ENCODE peak calls at places on chromosome 14, in eight cellular contexts. One of them, this sample, is unnamed.
A peak's percentile ranks its signal among the peaks of the same experiment; 100 is the strongest.

GRCh38 chr14:96635850-96636249 is 133.7 kb downstream of the PAPOLA start:
- DNase-seq in GM10248: peak; percentile 10
- DNase-seq in glutamatergic neuron: no peak
- DNase-seq in psoas muscle: no peak
- DNase-seq in fibroblast of the aortic adventitia: no peak
- DNase-seq in activated CD8-positive, alpha-beta T cell treated with anti-CD3 and anti-CD28 coated beads for 36 hours: no peak
- DNase-seq in lower leg skin: peak; percentile 75
- DNase-seq in RWPE1: no peak
- DNase-seq in this sample: no peak

GRCh38 chr14:32826404-32827082 is 112.1 kb upstream of the NPAS3 start:
- DNase-seq in lower leg skin: no peak
- DNase-seq in activated CD8-positive, alpha-beta T cell treated with anti-CD3 and anti-CD28 coated beads for 36 hours: no peak
- DNase-seq in GM10248: no peak
- DNase-seq in fibroblast of the aortic adventitia: peak; percentile 49
- DNase-seq in glutamatergic neuron: no peak
- DNase-seq in RWPE1: no peak
- DNase-seq in psoas muscle: no peak
- DNase-seq in this sample: no peak

GRCh38 chr14:95741781-95742180 is 27.9 kb upstream of the TCL1A start:
- DNase-seq in GM10248: no peak
- DNase-seq in lower leg skin: no peak
- DNase-seq in glutamatergic neuron: no peak
- DNase-seq in fibroblast of the aortic adventitia: no peak
- DNase-seq in psoas muscle: no peak
- DNase-seq in activated CD8-positive, alpha-beta T cell treated with anti-CD3 and anti-CD28 coated beads for 36 hours: no peak
- DNase-seq in RWPE1: no peak
- DNase-seq in this sample: no peak

GRCh38 chr14:63677891-63678379 is 36.3 kb upstream of the WDR89 start:
- DNase-seq in lower leg skin: no peak
- DNase-seq in fibroblast of the aortic adventitia: peak; percentile 72
- DNase-seq in activated CD8-positive, alpha-beta T cell treated with anti-CD3 and anti-CD28 coated beads for 36 hours: no peak
- DNase-seq in glutamatergic neuron: no peak
- DNase-seq in psoas muscle: no peak
- DNase-seq in RWPE1: peak; percentile 24
- DNase-seq in GM10248: no peak
- DNase-seq in this sample: no peak

GRCh38 chr14:29643415-29644206 is 284.0 kb downstream of the PRKD1 start:
- DNase-seq in psoas muscle: no peak
- DNase-seq in GM10248: no peak
- DNase-seq in lower leg skin: no peak
- DNase-seq in RWPE1: no peak
- DNase-seq in glutamatergic neuron: no peak
- DNase-seq in activated CD8-positive, alpha-beta T cell treated with anti-CD3 and anti-CD28 coated beads for 36 hours: no peak
- DNase-seq in fibroblast of the aortic adventitia: peak; percentile 70
- DNase-seq in this sample: no peak

GRCh38 chr14:55383541-55384140 is 28.0 kb downstream of the ATG14 start:
- DNase-seq in lower leg skin: no peak
- DNase-seq in glutamatergic neuron: no peak
- DNase-seq in fibroblast of the aortic adventitia: no peak
- DNase-seq in psoas muscle: no peak
- DNase-seq in GM10248: no peak
- DNase-seq in RWPE1: no peak
- DNase-seq in activated CD8-positive, alpha-beta T cell treated with anti-CD3 and anti-CD28 coated beads for 36 hours: no peak
- DNase-seq in this sample: no peak

GRCh38 chr14:70594461-70594860 is 6.0 kb downstream of the MED6 start:
- DNase-seq in RWPE1: no peak
- DNase-seq in activated CD8-positive, alpha-beta T cell treated with anti-CD3 and anti-CD28 coated beads for 36 hours: no peak
- DNase-seq in GM10248: no peak
- DNase-seq in fibroblast of the aortic adventitia: no peak
- DNase-seq in psoas muscle: no peak
- DNase-seq in glutamatergic neuron: no peak
- DNase-seq in lower leg skin: no peak
- DNase-seq in this sample: no peak

GRCh38 chr14:60214003-60214402 is 35.0 kb upstream of the PPM1A start:
- DNase-seq in activated CD8-positive, alpha-beta T cell treated with anti-CD3 and anti-CD28 coated beads for 36 hours: no peak
- DNase-seq in psoas muscle: no peak
- DNase-seq in glutamatergic neuron: no peak
- DNase-seq in fibroblast of the aortic adventitia: no peak
- DNase-seq in lower leg skin: no peak
- DNase-seq in RWPE1: no peak
- DNase-seq in GM10248: no peak
- DNase-seq in this sample: no peak

GRCh38 chr14:53715390-53715730 is 241.3 kb downstream of the BMP4 start:
- DNase-seq in glutamatergic neuron: no peak
- DNase-seq in fibroblast of the aortic adventitia: peak; percentile 43
- DNase-seq in activated CD8-positive, alpha-beta T cell treated with anti-CD3 and anti-CD28 coated beads for 36 hours: no peak
- DNase-seq in lower leg skin: no peak
- DNase-seq in psoas muscle: no peak
- DNase-seq in GM10248: no peak
- DNase-seq in RWPE1: peak; percentile 54
- DNase-seq in this sample: no peak

GRCh38 chr14:99267871-99268775 is 3.9 kb downstream of the BCL11B start:
- DNase-seq in GM10248: no peak
- DNase-seq in activated CD8-positive, alpha-beta T cell treated with anti-CD3 and anti-CD28 coated beads for 36 hours: peak; percentile 82
- DNase-seq in fibroblast of the aortic adventitia: no peak
- DNase-seq in RWPE1: no peak
- DNase-seq in glutamatergic neuron: no peak
- DNase-seq in lower leg skin: peak; percentile 79
- DNase-seq in psoas muscle: no peak
- DNase-seq in this sample: no peak

GRCh38 chr14:55152052-55152753 is 23.2 kb downstream of the LGALS3 start:
- DNase-seq in psoas muscle: no peak
- DNase-seq in RWPE1: no peak
- DNase-seq in fibroblast of the aortic adventitia: peak; percentile 41
- DNase-seq in activated CD8-positive, alpha-beta T cell treated with anti-CD3 and anti-CD28 coated beads for 36 hours: no peak
- DNase-seq in glutamatergic neuron: no peak
- DNase-seq in lower leg skin: no peak
- DNase-seq in GM10248: no peak
- DNase-seq in this sample: no peak

GRCh38 chr14:91175802-91176201 is 61.9 kb downstream of the DGLUCY start:
- DNase-seq in activated CD8-positive, alpha-beta T cell treated with anti-CD3 and anti-CD28 coated beads for 36 hours: no peak
- DNase-seq in GM10248: no peak
- DNase-seq in RWPE1: no peak
- DNase-seq in fibroblast of the aortic adventitia: no peak
- DNase-seq in glutamatergic neuron: no peak
- DNase-seq in psoas muscle: no peak
- DNase-seq in lower leg skin: no peak
- DNase-seq in this sample: no peak

DNA sequence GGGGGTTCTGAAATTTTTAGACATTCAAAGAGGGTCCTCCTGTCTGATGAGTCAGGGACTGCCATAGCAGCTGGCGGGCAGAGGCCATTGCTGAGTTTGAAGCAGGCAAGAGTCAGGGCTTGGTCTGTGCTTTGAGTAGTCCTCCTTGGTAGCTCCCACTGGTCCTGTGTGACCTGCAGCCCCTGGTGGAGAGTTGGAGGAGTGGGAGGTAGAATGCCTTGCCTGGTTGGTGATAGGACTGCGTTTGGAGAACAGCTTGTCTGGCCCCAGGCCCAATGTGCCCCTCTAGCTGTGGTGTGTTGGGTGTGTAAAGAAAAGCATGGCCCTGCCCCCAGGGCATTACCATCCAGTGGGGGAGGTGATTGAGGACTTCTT is 116.7 kb downstream of the BEGAIN start:
- DNase-seq in RWPE1: no peak
- DNase-seq in activated CD8-positive, alpha-beta T cell treated with anti-CD3 and anti-CD28 coated beads for 36 hours: no peak
- DNase-seq in fibroblast of the aortic adventitia: no peak
- DNase-seq in lower leg skin: no peak
- DNase-seq in psoas muscle: no peak
- DNase-seq in glutamatergic neuron: no peak
- DNase-seq in GM10248: no peak
- DNase-seq in this sample: no peak
- TF ChIP-seq CTCF in RWPE1: no peak
- TF ChIP-seq CTCF in activated CD8-positive, alpha-beta T cell treated with anti-CD3 and anti-CD28 coated beads for 36 hours: no peak
- TF ChIP-seq CTCF in fibroblast of the aortic adventitia: no peak
- TF ChIP-seq CTCF in lower leg skin: no peak
- TF ChIP-seq CTCF in psoas muscle: no peak
- TF ChIP-seq CTCF in glutamatergic neuron: no peak
- TF ChIP-seq CTCF in GM10248: no peak
- TF ChIP-seq CTCF in this sample: no peak

DNA sequence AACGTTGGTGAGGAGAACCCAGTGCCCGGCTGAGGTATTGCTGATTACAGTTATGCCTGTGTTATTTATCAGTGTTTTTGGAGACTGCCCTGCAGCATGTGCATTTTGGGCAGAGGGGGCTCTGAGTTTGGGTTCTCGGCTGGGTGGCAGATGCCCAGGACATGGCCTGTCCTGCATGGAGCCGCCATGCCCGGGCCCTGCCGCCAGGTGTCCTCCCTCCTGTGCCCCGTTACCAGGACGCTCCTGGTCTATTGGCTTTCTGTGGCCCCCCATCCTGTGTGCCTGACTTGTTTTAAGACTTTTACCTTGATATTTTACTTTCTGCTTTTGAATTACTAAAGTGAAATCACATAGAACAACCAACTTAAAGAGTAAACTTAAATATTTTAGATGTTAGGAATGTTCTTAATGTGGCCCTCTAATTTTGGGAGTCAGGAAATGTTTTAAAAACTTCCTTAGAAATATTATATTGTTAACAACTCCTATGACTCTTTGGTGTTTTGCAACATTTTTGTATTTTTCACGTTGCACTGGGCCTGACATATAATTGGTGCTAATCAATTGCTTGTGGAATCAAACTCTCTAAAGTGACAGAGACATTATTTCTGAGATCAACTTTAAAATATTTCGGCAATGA is 51.8 kb downstream of the PRIMA1 start:
- DNase-seq in fibroblast of the aortic adventitia: no peak
- DNase-seq in psoas muscle: peak; percentile 20
- DNase-seq in glutamatergic neuron: no peak
- DNase-seq in GM10248: no peak
- DNase-seq in lower leg skin: no peak
- DNase-seq in RWPE1: no peak
- DNase-seq in activated CD8-positive, alpha-beta T cell treated with anti-CD3 and anti-CD28 coated beads for 36 hours: peak; percentile 7
- DNase-seq in this sample: no peak
- TF ChIP-seq CTCF in fibroblast of the aortic adventitia: no peak
- TF ChIP-seq CTCF in psoas muscle: no peak
- TF ChIP-seq CTCF in glutamatergic neuron: peak; percentile 44
- TF ChIP-seq CTCF in GM10248: peak; percentile 27
- TF ChIP-seq CTCF in lower leg skin: no peak
- TF ChIP-seq CTCF in RWPE1: no peak
- TF ChIP-seq CTCF in activated CD8-positive, alpha-beta T cell treated with anti-CD3 and anti-CD28 coated beads for 36 hours: no peak
- TF ChIP-seq CTCF in this sample: no peak

DNA sequence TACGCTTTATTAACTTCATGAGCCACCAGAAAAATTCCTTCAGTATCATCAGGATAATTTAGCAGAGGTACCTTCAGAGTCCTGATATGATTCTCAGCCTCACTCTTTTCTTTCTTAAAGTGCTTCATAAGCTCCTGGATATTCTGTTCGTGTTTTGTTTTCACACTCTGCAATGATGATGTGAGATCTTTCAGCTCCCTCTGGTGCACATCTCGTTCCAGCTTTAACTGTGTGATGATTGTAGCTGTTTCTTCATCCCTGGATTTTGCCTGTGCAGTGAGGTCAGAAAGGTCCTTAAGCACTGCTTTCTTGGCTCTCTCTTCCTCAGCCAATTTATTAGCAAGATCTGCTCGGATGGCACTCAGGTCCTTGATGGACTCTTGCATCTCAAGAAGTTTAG is 156.7 kb downstream of the CEP128 start:
- DNase-seq in RWPE1: no peak
- DNase-seq in psoas muscle: no peak
- DNase-seq in activated CD8-positive, alpha-beta T cell treated with anti-CD3 and anti-CD28 coated beads for 36 hours: no peak
- DNase-seq in GM10248: no peak
- DNase-seq in glutamatergic neuron: no peak
- DNase-seq in lower leg skin: no peak
- DNase-seq in fibroblast of the aortic adventitia: peak; percentile 34
- DNase-seq in this sample: no peak
- TF ChIP-seq CTCF in RWPE1: no peak
- TF ChIP-seq CTCF in psoas muscle: no peak
- TF ChIP-seq CTCF in activated CD8-positive, alpha-beta T cell treated with anti-CD3 and anti-CD28 coated beads for 36 hours: no peak
- TF ChIP-seq CTCF in GM10248: no peak
- TF ChIP-seq CTCF in glutamatergic neuron: no peak
- TF ChIP-seq CTCF in lower leg skin: no peak
- TF ChIP-seq CTCF in fibroblast of the aortic adventitia: no peak
- TF ChIP-seq CTCF in this sample: no peak

GRCh38 chr14:42533476-42533875 is 926.8 kb downstream of the LRFN5 start:
- DNase-seq in GM10248: no peak
- DNase-seq in glutamatergic neuron: no peak
- DNase-seq in activated CD8-positive, alpha-beta T cell treated with anti-CD3 and anti-CD28 coated beads for 36 hours: no peak
- DNase-seq in fibroblast of the aortic adventitia: no peak
- DNase-seq in psoas muscle: no peak
- DNase-seq in RWPE1: no peak
- DNase-seq in lower leg skin: no peak
- DNase-seq in this sample: no peak

GRCh38 chr14:42532194-42532593 is 925.5 kb downstream of the LRFN5 start:
- DNase-seq in glutamatergic neuron: no peak
- DNase-seq in fibroblast of the aortic adventitia: no peak
- DNase-seq in GM10248: no peak
- DNase-seq in RWPE1: no peak
- DNase-seq in activated CD8-positive, alpha-beta T cell treated with anti-CD3 and anti-CD28 coated beads for 36 hours: no peak
- DNase-seq in psoas muscle: no peak
- DNase-seq in lower leg skin: no peak
- DNase-seq in this sample: no peak

GRCh38 chr14:42535397-42535796 is 928.7 kb downstream of the LRFN5 start:
- DNase-seq in glutamatergic neuron: no peak
- DNase-seq in fibroblast of the aortic adventitia: no peak
- DNase-seq in activated CD8-positive, alpha-beta T cell treated with anti-CD3 and anti-CD28 coated beads for 36 hours: no peak
- DNase-seq in GM10248: no peak
- DNase-seq in psoas muscle: no peak
- DNase-seq in lower leg skin: no peak
- DNase-seq in RWPE1: no peak
- DNase-seq in this sample: no peak
- TF ChIP-seq CTCF in glutamatergic neuron: no peak
- TF ChIP-seq CTCF in fibroblast of the aortic adventitia: no peak
- TF ChIP-seq CTCF in activated CD8-positive, alpha-beta T cell treated with anti-CD3 and anti-CD28 coated beads for 36 hours: no peak
- TF ChIP-seq CTCF in GM10248: no peak
- TF ChIP-seq CTCF in psoas muscle: no peak
- TF ChIP-seq CTCF in lower leg skin: no peak
- TF ChIP-seq CTCF in RWPE1: no peak
- TF ChIP-seq CTCF in this sample: no peak

GRCh38 chr14:50311974-50312733 is at the start of the genes DMAC2L and L2HGDH:
- DNase-seq in RWPE1: peak; percentile 96
- DNase-seq in fibroblast of the aortic adventitia: peak; percentile 84
- DNase-seq in lower leg skin: peak; percentile 98
- DNase-seq in activated CD8-positive, alpha-beta T cell treated with anti-CD3 and anti-CD28 coated beads for 36 hours: peak; percentile 91
- DNase-seq in glutamatergic neuron: peak; percentile 98
- DNase-seq in GM10248: peak; percentile 97
- DNase-seq in psoas muscle: peak; percentile 96
- DNase-seq in this sample: peak; percentile 60
- TF ChIP-seq CTCF in RWPE1: peak; percentile 78
- TF ChIP-seq CTCF in fibroblast of the aortic adventitia: no peak
- TF ChIP-seq CTCF in lower leg skin: no peak
- TF ChIP-seq CTCF in activated CD8-positive, alpha-beta T cell treated with anti-CD3 and anti-CD28 coated beads for 36 hours: peak; percentile 11
- TF ChIP-seq CTCF in glutamatergic neuron: peak; percentile 59
- TF ChIP-seq CTCF in GM10248: peak; percentile 46
- TF ChIP-seq CTCF in psoas muscle: peak; percentile 54
- TF ChIP-seq CTCF in this sample: no peak